ENCODE peak calls at places on chromosomes 4 and X, in eight cellular contexts. C is GM06990; N is CD8-positive, alpha-beta T cell; O is neural crest cell; E is MCF 10A; I is fibroblast of mammary gland; Q is testis; S is Calu3. M is an unnamed sample.
A peak's percentile ranks its signal among the peaks of the same experiment; 100 is the strongest.

GRCh38 chr4:57074753-57075152 is 35.4 kb downstream of the IGFBP7 start:
- DNase-seq in N (no peak), S (no peak), I (peak; percentile 68), E (peak; percentile 89), Q (no peak), O (no peak), C (no peak), M (peak; percentile 97)

GRCh38 chr4:24991015-24991414 is 39.7 kb downstream of the LGI2 start:
- DNase-seq in I (peak; percentile 64), E (peak; percentile 20), N (no peak), Q (no peak), S (no peak), C (no peak), O (no peak), M (peak; percentile 27)

GRCh38 chr4:1416051-1416947 is 10.1 kb upstream of the NKX1-1 start:
- DNase-seq in S (no peak), I (no peak), O (no peak), N (no peak), Q (peak; percentile 11), E (no peak), C (no peak), M (no peak)

GRCh38 chrX:154710309-154710708 is 40.6 kb downstream of the GAB3 start:
- DNase-seq in C (no peak), I (no peak), O (no peak), N (no peak), Q (no peak), E (no peak), S (no peak), M (no peak)

GRCh38 chr4:33091961-33092360 is 2371.8 kb downstream of the PCDH7 start:
- DNase-seq in Q (no peak), N (no peak), C (no peak), E (peak; percentile 49), I (peak; percentile 69), S (no peak), O (no peak), M (peak; percentile 44)

GRCh38 chr4:174334628-174335027 is 50.9 kb downstream of the CEP44 start:
- DNase-seq in Q (no peak), O (no peak), C (peak; percentile 10), S (no peak), I (no peak), N (no peak), E (no peak), M (peak; percentile 89)

GRCh38 chr4:45662996-45663395 is 460.9 kb downstream of the GABRG1 start:
- DNase-seq in I (peak; percentile 30), O (no peak), S (peak; percentile 47), Q (peak; percentile 58), C (no peak), N (no peak), E (peak; percentile 91), M (peak; percentile 37)

GRCh38 chr4:40395908-40396806 is 61.0 kb downstream of the CHRNA9 start:
- DNase-seq in O (peak; percentile 9), S (peak; percentile 60), E (peak; percentile 98), Q (peak; percentile 40), I (peak; percentile 64), N (no peak), C (no peak), M (peak; percentile 76)

GRCh38 chr4:47482326-47482725 is 2.7 kb upstream of the ATP10D start:
- DNase-seq in S (no peak), I (peak; percentile 78), C (no peak), E (peak; percentile 67), O (no peak), N (no peak), Q (no peak), M (peak; percentile 85)

GRCh38 chr4:47486306-47486705 is 1.2 kb downstream of the ATP10D start:
- DNase-seq in I (peak; percentile 30), Q (no peak), E (no peak), O (no peak), C (no peak), S (no peak), N (no peak), M (peak; percentile 13)

GRCh38 chr4:47484169-47484568 is 906 bp upstream of the ATP10D start:
- DNase-seq in O (no peak), E (no peak), Q (no peak), C (no peak), I (no peak), N (no peak), S (no peak), M (peak; percentile 98)

GRCh38 chr4:47485047-47485692 is at the start of gene ATP10D:
- DNase-seq in O (peak; percentile 82), N (peak; percentile 74), E (peak; percentile 90), C (peak; percentile 90), Q (peak; percentile 97), S (peak; percentile 92), I (peak; percentile 90), M (peak; percentile 95)

DNA sequence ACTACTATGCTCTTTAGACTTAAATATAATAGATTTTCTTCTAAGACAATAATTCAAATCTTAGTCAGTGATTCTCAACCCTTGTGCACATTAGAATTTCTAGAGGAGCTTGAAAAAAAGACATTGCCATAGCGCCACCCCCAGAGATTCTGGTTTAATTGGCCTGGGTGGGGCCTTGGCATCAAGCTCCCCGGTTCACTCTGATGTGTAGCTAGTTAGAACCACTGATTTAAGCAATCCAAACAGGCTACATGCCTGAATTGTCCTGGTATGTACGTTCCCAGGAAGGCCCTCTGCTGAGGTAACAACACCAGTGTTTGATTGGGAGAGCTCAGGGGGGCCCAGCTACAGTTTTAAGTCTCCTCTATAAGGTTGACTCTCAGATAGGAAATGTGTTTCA is 1.4 kb upstream of the ATP10D start:
- DNase-seq in C (no peak), O (no peak), E (no peak), Q (no peak), N (no peak), I (no peak), S (no peak), M (peak; percentile 87)
- TF ChIP-seq CTCF in C (peak; percentile 3), O (no peak), E (no peak), Q (no peak), N (no peak), I (no peak), S (no peak), M (peak; percentile 2)

DNA sequence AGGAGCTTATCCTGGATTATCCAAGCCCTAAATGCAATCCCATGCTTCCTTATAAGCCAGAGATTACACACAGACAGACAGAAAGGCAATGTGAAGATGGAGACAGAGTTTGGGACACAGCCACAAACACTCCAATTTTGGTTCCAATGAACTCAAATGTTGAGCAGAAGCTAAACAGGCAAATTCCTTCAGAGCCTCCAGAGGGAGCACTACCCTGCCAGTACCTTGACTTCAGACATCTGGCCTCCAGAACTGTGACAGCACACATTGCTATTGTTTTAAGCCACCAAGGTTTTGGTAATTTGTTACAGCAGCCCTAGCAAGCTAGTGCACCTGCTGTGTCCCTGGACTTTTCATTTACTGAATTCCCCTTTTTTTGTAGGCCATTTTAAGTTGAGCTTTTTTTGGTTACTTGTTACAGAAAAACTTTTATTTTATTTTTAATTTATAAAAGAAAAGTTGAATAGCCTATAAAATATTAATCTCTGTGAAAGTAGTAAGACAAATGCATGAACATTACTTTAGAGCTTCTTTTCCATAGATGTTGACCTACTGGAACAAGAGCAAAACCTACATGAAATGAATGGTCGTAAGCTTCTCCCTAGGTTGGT is 33.4 kb upstream of the SRD5A3 start:
- DNase-seq in I (peak; percentile 75), C (no peak), E (peak; percentile 65), S (peak; percentile 39), O (peak; percentile 4), Q (peak; percentile 43), N (peak; percentile 29), M (peak; percentile 68)
- TF ChIP-seq CTCF in I (peak; percentile 93), C (peak; percentile 80), E (peak; percentile 52), S (peak; percentile 34), O (peak; percentile 64), Q (peak; percentile 37), N (peak; percentile 63), M (peak; percentile 91)

GRCh38 chr4:23333556-23333945 is 556.3 kb downstream of the PPARGC1A start:
- DNase-seq in O (no peak), S (no peak), C (no peak), E (peak; percentile 65), N (no peak), Q (no peak), I (peak; percentile 54), M (peak; percentile 70)

GRCh38 chr4:23332266-23332665 is 557.6 kb downstream of the PPARGC1A start:
- DNase-seq in O (no peak), S (no peak), Q (no peak), C (no peak), I (no peak), E (no peak), N (no peak), M (no peak)

GRCh38 chr4:23337292-23337691 is 552.6 kb downstream of the PPARGC1A start:
- DNase-seq in S (peak; percentile 6), I (no peak), N (no peak), C (no peak), E (peak; percentile 35), O (no peak), Q (no peak), M (no peak)

DNA sequence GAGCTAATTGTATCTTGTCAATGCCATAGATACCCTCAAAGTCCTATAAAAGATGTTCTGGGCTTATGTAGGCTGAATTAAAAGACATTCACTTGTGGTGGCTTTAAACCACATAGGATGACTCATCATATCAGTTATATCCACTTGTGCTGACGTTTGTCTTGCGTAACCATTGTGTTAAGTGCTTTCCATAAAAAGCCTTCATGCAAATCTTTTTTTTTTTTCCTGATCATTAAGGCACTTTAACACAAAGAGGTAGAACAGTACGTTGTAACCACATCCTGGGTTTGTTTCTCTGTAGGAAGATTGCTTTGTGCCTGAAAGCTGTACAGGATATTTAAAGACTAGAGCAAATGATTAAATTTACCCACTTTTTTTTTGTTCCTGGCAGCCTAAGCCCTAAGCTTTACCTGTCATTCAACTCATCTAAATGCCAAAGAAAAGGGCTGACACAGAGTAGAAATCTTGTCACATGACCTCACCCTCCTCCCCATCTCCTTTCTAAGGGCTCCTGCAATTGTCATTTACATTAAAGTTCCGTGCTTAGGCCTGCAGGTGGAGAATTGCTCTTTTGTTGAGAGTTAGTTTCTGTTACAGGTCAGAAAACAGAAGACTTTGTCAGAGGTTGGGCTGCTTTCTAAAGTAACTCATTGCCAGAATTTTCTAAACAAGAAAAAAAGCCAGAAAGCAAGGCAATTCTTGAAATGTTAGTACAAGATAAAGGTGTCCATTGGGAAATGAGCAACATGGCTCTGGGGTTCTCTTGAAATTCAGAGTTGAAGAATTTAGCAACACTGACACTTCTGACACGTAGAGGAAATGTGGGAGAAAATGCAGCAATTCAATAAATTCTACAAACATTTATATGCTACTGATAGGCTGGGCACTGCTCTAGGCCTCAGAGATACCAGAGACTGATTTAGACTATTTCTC is 555.6 kb downstream of the PPARGC1A start:
- DNase-seq in O (no peak), C (peak; percentile 15), I (peak; percentile 84), Q (no peak), E (peak; percentile 95), N (peak; percentile 44), S (peak; percentile 35), M (peak; percentile 86)
- TF ChIP-seq CTCF in O (peak; percentile 48), C (no peak), I (no peak), Q (no peak), E (no peak), N (no peak), S (no peak), M (peak; percentile 15)

DNA sequence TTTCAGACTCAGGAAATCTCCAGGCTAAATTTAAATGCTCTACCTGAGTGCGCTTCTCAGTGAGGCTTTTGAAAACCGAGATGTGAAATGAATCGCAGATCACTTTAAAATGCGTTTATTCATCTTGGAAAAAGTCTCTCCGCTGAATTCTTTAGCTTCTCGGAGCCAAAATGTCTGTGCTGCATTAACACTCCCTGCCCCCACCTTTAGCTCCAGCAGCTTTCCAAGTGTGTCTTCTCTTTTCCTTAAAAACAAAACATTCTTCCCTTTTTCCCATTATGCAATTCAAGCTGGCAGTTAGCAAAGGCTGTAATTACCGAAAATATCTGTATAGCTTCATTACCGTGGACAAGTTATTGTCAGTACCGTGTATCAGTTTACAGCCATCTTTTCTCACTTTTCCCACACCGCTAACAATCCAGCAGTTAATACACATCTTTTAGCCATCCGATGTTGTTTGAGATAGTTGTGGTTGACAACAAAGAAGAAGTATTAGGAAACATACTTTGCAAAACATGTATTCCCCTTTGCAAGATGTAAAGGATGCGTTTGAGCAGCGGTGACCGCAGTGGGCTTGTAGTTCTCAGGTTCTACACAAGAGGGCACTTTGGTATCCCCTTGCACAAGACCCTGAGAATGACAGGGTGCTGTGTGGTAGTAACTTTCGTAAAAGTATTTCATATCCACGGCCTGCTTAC is 136.1 kb upstream of the STX18 start:
- DNase-seq in C (no peak), N (no peak), S (no peak), O (peak; percentile 46), I (peak; percentile 80), E (no peak), Q (peak; percentile 30), M (no peak)
- TF ChIP-seq CTCF in C (peak; percentile 41), N (no peak), S (no peak), O (peak; percentile 71), I (peak; percentile 97), E (no peak), Q (peak; percentile 35), M (peak; percentile 11)

M was measured in epithelial cell of esophagus.